ENCODE peak calls at places on chromosomes 7 and 10, in six cellular contexts. U is mesothelial cell of epicardium, Q is type B pancreatic cell, W is kidney epithelial cell, T is thoracic aorta, L is keratinocyte. J is an unnamed sample.

GRCh38 chr10:115171392-115171960 is 78.3 kb downstream of the ATRNL1 start:
- DNase-seq in U (no peak), Q (no peak), W (no peak), T (no peak), L (no peak), J (no peak)

GRCh38 chr7:1252543-1253090 is 19.9 kb downstream of the UNCX start:
- DNase-seq in U (no peak), Q (no peak), W (no peak), T (no peak), L (no peak), J (no peak)

GRCh38 chr7:36440880-36441279 is 51.2 kb downstream of the ANLN start:
- DNase-seq in U (no peak), Q (no peak), W (peak), T (no peak), L (no peak), J (no peak)

GRCh38 chr7:135602304-135602703 is 44.6 kb downstream of the NUP205 start:
- DNase-seq in U (no peak), Q (no peak), W (no peak), T (no peak), L (no peak), J (no peak)

GRCh38 chr7:130913721-130914588 is 179.9 kb upstream of the KLF14 start:
- DNase-seq in U (no peak), Q (no peak), W (no peak), T (no peak), L (no peak), J (no peak)

GRCh38 chr7:143372070-143372469 is 9.1 kb upstream of the ZYX start:
- DNase-seq in U (no peak), Q (no peak), W (no peak), T (no peak), L (no peak), J (no peak)

GRCh38 chr7:131829911-131830310 is 273.5 kb upstream of the PODXL start:
- DNase-seq in U (no peak), Q (no peak), W (no peak), T (no peak), L (no peak), J (peak)

GRCh38 chr10:122126763-122127659 is 138.0 kb downstream of the TACC2 start:
- DNase-seq in U (no peak), Q (no peak), W (peak), T (no peak), L (no peak), J (no peak)

GRCh38 chr10:110442746-110443145 is 55.0 kb upstream of the DUSP5 start:
- DNase-seq in U (no peak), Q (no peak), W (no peak), T (no peak), L (no peak), J (no peak)

GRCh38 chr7:50851451-50851850 is 68.8 kb upstream of the GRB10 start:
- DNase-seq in U (no peak), Q (no peak), W (no peak), T (no peak), L (no peak), J (no peak)

GRCh38 chr10:27745380-27745718 is 270 bp downstream of the MKX start:
- DNase-seq in U (no peak), Q (no peak), W (no peak), T (no peak), L (no peak), J (no peak)

GRCh38 chr7:28615091-28615490 is 202.8 kb downstream of the CREB5 start:
- DNase-seq in U (no peak), Q (no peak), W (no peak), T (no peak), L (no peak), J (no peak)

GRCh38 chr7:26553128-26553527 is 261.5 kb downstream of the SNX10 start:
- DNase-seq in U (no peak), Q (no peak), W (no peak), T (no peak), L (no peak), J (no peak)

GRCh38 chr7:22822486-22823141 is at the start of gene TOMM7:
- DNase-seq in U (peak), Q (peak), W (peak), T (peak), L (peak), J (peak)
- TF ChIP-seq CTCF in U (no peak), Q (peak), W (no peak), T (peak), L (no peak), J (no peak)

GRCh38 chr7:94888542-94888941 is 18.9 kb upstream of the PPP1R9A start:
- DNase-seq in U (no peak), Q (no peak), W (no peak), T (no peak), L (no peak), J (no peak)
- TF ChIP-seq CTCF in U (no peak), Q (peak), W (peak), T (no peak), L (no peak), J (no peak)

GRCh38 chr7:149284850-149285580 is 23.0 kb downstream of the ZNF783 start:
- DNase-seq in U (peak), Q (peak), W (peak), T (peak), L (peak), J (peak)
- TF ChIP-seq CTCF in U (no peak), Q (no peak), W (no peak), T (no peak), L (no peak), J (no peak)

DNA sequence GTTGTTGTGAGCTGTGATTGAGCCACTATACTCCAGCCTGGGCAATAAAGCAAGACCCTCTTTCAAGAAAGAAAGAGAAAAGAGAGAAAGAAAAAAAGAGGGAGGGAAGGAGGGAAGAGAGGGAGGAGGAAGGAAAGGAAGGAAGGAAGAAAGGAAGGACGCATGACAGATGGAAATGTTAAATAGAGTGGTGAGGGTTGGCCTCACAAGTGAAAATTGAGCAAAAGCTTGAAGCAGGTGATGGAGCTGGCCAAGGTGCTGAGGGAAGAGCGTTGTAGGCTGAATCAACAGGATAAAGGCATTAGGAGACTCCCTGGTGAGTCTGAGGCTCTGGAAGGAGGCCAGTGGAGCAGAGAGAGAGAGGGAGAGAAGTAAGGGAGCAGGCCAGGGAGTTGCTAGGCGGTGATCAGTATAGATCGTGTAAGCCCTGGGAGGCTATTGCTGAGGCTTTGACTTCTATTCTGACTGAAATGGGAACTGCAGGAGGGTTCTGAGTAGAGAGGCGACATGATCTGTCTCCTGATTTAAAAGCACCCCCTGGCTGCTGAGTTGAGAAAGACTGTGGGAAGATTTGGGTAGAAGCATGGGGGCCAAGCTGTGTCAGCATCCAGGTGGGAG is 26.5 kb upstream of the TMEM248 start:
- DNase-seq in U (no peak), Q (no peak), W (no peak), T (no peak), L (no peak), J (peak)
- TF ChIP-seq CTCF in U (no peak), Q (peak), W (no peak), T (no peak), L (no peak), J (no peak)

GRCh38 chr7:141072548-141073172 is 1.2 kb upstream of the TMEM178B start:
- DNase-seq in U (peak), Q (peak), W (peak), T (no peak), L (no peak), J (peak)

GRCh38 chr7:141073173-141073640 is 657 bp upstream of the TMEM178B start:
- DNase-seq in U (peak), Q (peak), W (no peak), T (no peak), L (no peak), J (peak)

GRCh38 chr7:141073641-141074161 is at the start of gene TMEM178B:
- DNase-seq in U (peak), Q (no peak), W (no peak), T (no peak), L (no peak), J (peak)

GRCh38 chr7:141071855-141072547 is 1.9 kb upstream of the TMEM178B start:
- DNase-seq in U (no peak), Q (no peak), W (no peak), T (no peak), L (no peak), J (no peak)

DNA sequence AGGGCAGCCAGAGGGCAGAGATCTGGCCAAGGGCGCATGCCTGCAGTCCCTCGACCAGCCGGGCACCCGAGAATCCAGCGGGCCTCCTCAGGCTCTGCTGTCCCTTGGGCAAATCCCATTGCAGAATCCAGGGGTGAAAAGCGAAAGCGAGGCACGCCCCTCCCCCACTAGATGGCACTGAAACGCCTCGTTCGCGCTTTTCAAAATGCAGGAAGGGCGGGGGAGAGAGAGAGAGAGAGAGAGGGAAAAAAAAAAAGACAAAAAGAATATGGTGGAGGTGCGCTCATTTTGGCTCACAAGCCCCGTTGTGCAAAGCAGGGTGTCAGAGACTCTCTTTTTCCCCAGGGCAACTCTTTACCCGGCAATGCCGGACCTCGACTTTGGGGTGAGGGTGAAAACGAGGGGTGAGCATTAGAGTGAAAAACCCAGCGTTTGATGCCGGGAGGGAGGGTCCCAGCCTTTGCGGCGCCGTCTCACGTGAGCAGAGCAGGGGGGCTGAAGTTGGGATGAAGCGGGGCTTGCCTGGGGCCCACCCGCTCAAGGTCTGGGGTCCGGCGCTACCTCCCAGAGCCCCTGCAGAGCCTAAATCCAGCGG is 2.5 kb upstream of the TMEM178B start:
- DNase-seq in U (no peak), Q (no peak), W (no peak), T (no peak), L (no peak), J (peak)
- TF ChIP-seq CTCF in U (no peak), Q (peak), W (peak), T (no peak), L (no peak), J (no peak)

DNA sequence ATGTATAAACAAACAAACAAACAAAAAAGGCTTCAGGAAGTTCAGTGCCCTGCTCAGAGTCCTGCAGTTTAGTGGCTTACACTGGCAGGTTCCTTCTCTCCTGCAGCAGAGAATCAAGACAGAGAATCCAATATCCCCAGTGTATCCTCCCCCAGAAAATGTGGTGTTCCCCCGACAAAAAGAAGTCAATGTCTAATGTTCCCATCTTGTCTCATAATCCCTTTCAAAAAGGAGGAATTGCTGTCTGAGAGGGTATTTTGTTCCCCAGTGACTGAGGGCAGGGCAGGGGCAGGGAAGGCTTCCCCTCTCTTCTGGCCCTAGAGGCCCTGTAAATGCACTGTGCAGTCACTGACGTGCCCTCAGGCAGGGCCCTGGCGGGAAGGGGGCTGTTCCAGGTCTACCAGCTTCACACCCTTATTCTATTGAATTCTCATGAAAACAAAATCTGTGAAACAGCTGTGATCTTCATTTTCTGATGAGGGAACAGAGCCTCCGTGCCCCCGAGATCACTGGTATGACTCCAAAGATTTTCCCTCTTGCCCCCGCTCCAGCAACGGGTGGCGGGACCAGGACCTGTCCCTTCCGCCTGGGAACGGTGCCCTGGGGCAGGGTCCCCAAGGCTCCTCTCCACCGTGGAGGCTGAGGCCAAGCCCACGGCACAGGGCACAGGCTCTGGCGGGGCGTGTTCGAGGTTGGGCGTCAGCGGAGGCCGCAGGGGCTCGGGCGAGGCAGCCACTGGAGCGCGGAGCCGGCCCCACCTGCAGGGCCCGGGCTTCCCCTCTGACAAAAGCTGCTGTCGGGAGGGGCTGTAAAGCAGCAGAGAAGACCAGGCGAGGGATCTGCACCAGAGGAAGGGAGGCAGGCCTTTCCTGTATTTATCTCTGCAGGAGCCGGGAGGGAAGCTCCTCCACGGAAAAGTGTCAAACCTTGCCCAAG is 13.4 kb upstream of the WDFY4 start:
- DNase-seq in U (no peak), Q (no peak), W (no peak), T (no peak), L (no peak), J (peak)
- TF ChIP-seq CTCF in U (no peak), Q (no peak), W (no peak), T (no peak), L (no peak), J (no peak)

GRCh38 chr10:68340358-68341080 is 7.8 kb upstream of the PBLD start:
- DNase-seq in U (no peak), Q (no peak), W (no peak), T (no peak), L (no peak), J (no peak)
- TF ChIP-seq CTCF in U (no peak), Q (no peak), W (no peak), T (no peak), L (no peak), J (no peak)

GRCh38 chr7:14691597-14692203 is 210.9 kb downstream of the DGKB start:
- DNase-seq in U (no peak), Q (no peak), W (no peak), T (no peak), L (no peak), J (peak)

GRCh38 chr7:14698239-14698638 is 204.3 kb downstream of the DGKB start:
- DNase-seq in U (no peak), Q (no peak), W (no peak), T (no peak), L (no peak), J (no peak)

DNA sequence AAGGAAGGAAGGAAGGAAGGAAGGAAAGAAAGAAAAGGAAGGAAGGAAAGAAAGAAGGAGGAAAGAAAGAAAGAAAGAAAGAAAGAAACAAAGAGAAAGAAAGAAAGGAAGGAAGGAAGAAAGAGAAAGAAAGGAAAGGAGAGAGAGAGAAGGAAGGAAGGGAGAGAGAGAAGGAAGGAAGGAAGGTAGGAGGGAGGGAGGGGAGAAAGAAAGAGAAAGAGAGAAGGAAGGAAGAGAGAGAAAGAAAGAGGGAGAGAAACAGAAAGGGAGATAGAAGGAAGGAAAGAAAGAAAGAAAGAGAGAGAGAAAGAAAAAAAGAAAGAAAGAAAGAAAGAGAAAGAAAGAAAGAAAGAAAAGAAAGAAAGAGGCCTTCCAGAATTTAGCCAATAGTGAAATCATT is 204.9 kb downstream of the DGKB start:
- DNase-seq in U (no peak), Q (no peak), W (no peak), T (no peak), L (no peak), J (no peak)
- TF ChIP-seq CTCF in U (no peak), Q (no peak), W (no peak), T (no peak), L (no peak), J (no peak)